ENCODE peak calls at places on chromosomes 16 and 17, in four cellular contexts. Q is Right ventricle myocardium superior, C is HS-5, D is HCEC 1CT. R is an unnamed sample.

GRCh38 chr17:50049636-50050035 is 6.3 kb upstream of the ITGA3 start:
- DNase-seq in C (no peak), D (peak), Q (no peak), R (no peak)

GRCh38 chr17:5661486-5662125 is 77.3 kb upstream of the NLRP1 start:
- DNase-seq in D (no peak), Q (no peak), C (no peak), R (no peak)

GRCh38 chr17:46167826-46168569 is 25.2 kb downstream of the KANSL1 start:
- DNase-seq in C (peak), D (peak), Q (no peak), R (no peak)

GRCh38 chr17:57579245-57579644 is 165.9 kb downstream of the CCDC182 start:
- DNase-seq in C (no peak), D (no peak), Q (no peak), R (no peak)

GRCh38 chr16:77273-77806 is 685 bp upstream of the MPG start:
- DNase-seq in Q (peak), D (peak), C (no peak), R (peak)

GRCh38 chr17:63925615-63926014 is 6.5 kb downstream of the CD79B start:
- DNase-seq in Q (no peak), C (no peak), D (no peak), R (peak)

GRCh38 chr17:6941989-6942388 is 53.9 kb upstream of the ALOX12 start:
- DNase-seq in C (no peak), Q (no peak), D (no peak), R (no peak)

GRCh38 chr17:74119049-74119580 is 84.4 kb upstream of the RPL38 start:
- DNase-seq in C (no peak), D (no peak), Q (no peak), R (no peak)

GRCh38 chr16:50144211-50144610 is 8.9 kb upstream of the TENT4B start:
- DNase-seq in D (no peak), C (no peak), Q (no peak), R (no peak)

GRCh38 chr17:80951121-80952090 is 40.2 kb upstream of the CHMP6 start:
- DNase-seq in Q (peak), C (no peak), D (no peak), R (no peak)

GRCh38 chr16:2165861-2166260 is 10.3 kb downstream of the TRAF7 start:
- DNase-seq in C (no peak), Q (no peak), D (no peak), R (no peak)

GRCh38 chr17:41103896-41104295 is 1.3 kb upstream of the KRTAP4-9 start:
- DNase-seq in C (no peak), Q (no peak), D (peak), R (no peak)

GRCh38 chr17:63440127-63440769 is 5.9 kb downstream of the CYB561 start:
- DNase-seq in D (no peak), Q (no peak), C (no peak), R (no peak)

GRCh38 chr17:50195196-50195865 is 6.1 kb downstream of the COL1A1 start:
- DNase-seq in C (no peak), Q (peak), D (no peak), R (no peak)

GRCh38 chr17:32882029-32882428 is 5.1 kb upstream of the MYO1D start:
- DNase-seq in Q (no peak), D (no peak), C (no peak), R (no peak)

GRCh38 chr16:27437946-27438345 is 36.0 kb downstream of the IL21R start:
- DNase-seq in D (no peak), Q (no peak), C (no peak), R (no peak)

GRCh38 chr16:57815987-57816745 is 13.9 kb upstream of the KIFC3 start:
- DNase-seq in Q (peak), C (no peak), D (peak), R (peak)

GRCh38 chr17:6435051-6435450 is at the start of gene AIPL1:
- DNase-seq in Q (no peak), C (no peak), D (no peak), R (no peak)

GRCh38 chr17:45225964-45226530 is 4.4 kb downstream of the FMNL1 start:
- DNase-seq in Q (peak), C (no peak), D (no peak), R (no peak)